ENCODE peak calls at places on chromosomes 16 and 17, in eight cellular contexts. S is PC-9, M is ascending aorta, N is omental fat pad, P is lower leg skin, O is NB4, I is ovary, W is stomach. J is an unnamed sample.

GRCh38 chr16:68909099-68909733 is 65.9 kb downstream of the TANGO6 start:
- DNase-seq in W (no peak), O (no peak), M (no peak), S (no peak), I (no peak), P (no peak), N (no peak), J (no peak)

GRCh38 chr17:1946021-1946932 is 78.9 kb downstream of the RTN4RL1 start:
- DNase-seq in P (no peak), O (no peak), W (no peak), N (no peak), S (no peak), I (no peak), M (no peak), J (no peak)

GRCh38 chr16:57609541-57610401 is 18.7 kb upstream of the ADGRG1 start:
- DNase-seq in O (no peak), S (no peak), I (no peak), P (peak), N (no peak), W (peak), M (no peak), J (peak)

GRCh38 chr16:69867796-69868565 is 83.2 kb upstream of the CLEC18A start:
- DNase-seq in M (no peak), I (no peak), W (no peak), N (no peak), P (no peak), O (no peak), S (no peak), J (peak)

GRCh38 chr17:47850692-47851573 is at the start of gene SP6:
- DNase-seq in S (peak), O (peak), W (peak), I (peak), P (peak), M (no peak), N (peak), J (peak)

GRCh38 chr16:48459167-48459566 is 74.0 kb upstream of the SIAH1 start:
- DNase-seq in O (no peak), I (no peak), W (no peak), P (no peak), N (no peak), S (no peak), M (no peak), J (no peak)

GRCh38 chr16:89615596-89616090 is 2.2 kb downstream of the DPEP1 start:
- DNase-seq in W (peak), I (no peak), S (no peak), P (no peak), M (no peak), O (no peak), N (no peak), J (peak)

GRCh38 chr17:81566461-81567126 is 14.4 kb upstream of the FAAP100 start:
- DNase-seq in N (peak), I (peak), S (peak), P (peak), W (peak), O (peak), M (no peak), J (peak)

GRCh38 chr17:73208139-73208827 is 15.4 kb downstream of the COG1 start:
- DNase-seq in I (no peak), N (no peak), O (no peak), M (no peak), P (no peak), W (no peak), S (no peak), J (no peak)

GRCh38 chr16:50736448-50736847 is 5.4 kb upstream of the CYLD start:
- DNase-seq in S (no peak), M (no peak), O (no peak), N (no peak), W (no peak), I (no peak), P (no peak), J (no peak)

GRCh38 chr16:56048425-56049100 is 142.7 kb upstream of the GNAO1 start:
- DNase-seq in N (no peak), P (no peak), M (no peak), O (peak), S (no peak), W (no peak), I (no peak), J (no peak)

GRCh38 chr17:80424878-80425765 is 10.2 kb downstream of the ENDOV start:
- DNase-seq in P (no peak), N (no peak), I (no peak), S (no peak), M (no peak), O (no peak), W (no peak), J (no peak)

GRCh38 chr17:35003778-35004177 is 23.5 kb downstream of the LIG3 start:
- DNase-seq in I (no peak), O (no peak), M (no peak), P (no peak), W (no peak), N (no peak), S (no peak), J (no peak)

GRCh38 chr17:18958611-18959010 is 6.6 kb downstream of the SLC5A10 start:
- DNase-seq in O (no peak), P (no peak), I (no peak), N (no peak), S (no peak), M (no peak), W (no peak), J (no peak)

GRCh38 chr17:59872351-59872750 is 20.4 kb downstream of the TUBD1 start:
- DNase-seq in O (no peak), P (no peak), S (no peak), I (no peak), M (no peak), N (no peak), W (no peak), J (no peak)

GRCh38 chr16:86909359-86910145 is 331.2 kb downstream of the FOXL1 start:
- DNase-seq in S (no peak), O (no peak), N (no peak), W (no peak), P (no peak), I (no peak), M (no peak), J (no peak)

GRCh38 chr16:58733248-58733670 is 857 bp downstream of the GOT2 start:
- DNase-seq in I (no peak), P (no peak), O (peak), N (no peak), W (no peak), S (no peak), M (no peak), J (no peak)

GRCh38 chr17:28574536-28574935 is 2.2 kb downstream of the ALDOC start:
- DNase-seq in S (no peak), M (no peak), N (no peak), P (no peak), I (no peak), W (no peak), O (no peak), J (peak)

GRCh38 chr17:45123930-45124796 is 8.2 kb downstream of the PLCD3 start:
- DNase-seq in I (peak), N (peak), M (no peak), S (peak), P (peak), O (peak), W (peak), J (peak)

GRCh38 chr17:18093616-18094408 is 6.1 kb downstream of the DRG2 start:
- DNase-seq in M (no peak), O (peak), W (no peak), I (no peak), P (no peak), S (no peak), N (no peak), J (peak)

GRCh38 chr17:82440991-82441627 is 9.4 kb downstream of the CYBC1 start:
- DNase-seq in M (no peak), P (no peak), I (no peak), W (no peak), N (no peak), S (no peak), O (peak), J (peak)

GRCh38 chr17:76682306-76682705 is 28.5 kb downstream of the MXRA7 start:
- DNase-seq in S (no peak), M (no peak), I (peak), P (no peak), W (no peak), N (no peak), O (no peak), J (peak)

GRCh38 chr17:11047228-11047627 is 193.8 kb upstream of the SHISA6 start:
- DNase-seq in P (no peak), N (no peak), I (no peak), O (no peak), W (no peak), M (no peak), S (no peak), J (no peak)

GRCh38 chr17:81029859-81030258 is 5.1 kb upstream of the BAIAP2 start:
- DNase-seq in P (no peak), N (no peak), O (no peak), W (no peak), I (no peak), M (no peak), S (no peak), J (no peak)

GRCh38 chr17:58172369-58173071 is 5.7 kb downstream of the OR4D2 start:
- DNase-seq in S (peak), W (no peak), P (no peak), M (no peak), O (peak), N (no peak), I (no peak), J (no peak)

GRCh38 chr16:49969356-49970030 is 55.5 kb upstream of the CNEP1R1 start:
- DNase-seq in N (no peak), S (no peak), O (no peak), W (no peak), P (no peak), M (no peak), I (no peak), J (no peak)

GRCh38 chr16:11399261-11399831 is 54.1 kb downstream of the RMI2 start:
- DNase-seq in P (no peak), I (no peak), N (no peak), W (no peak), S (no peak), O (no peak), M (no peak), J (no peak)

GRCh38 chr16:10990378-10990777 is 46.0 kb downstream of the CLEC16A start:
- DNase-seq in I (no peak), O (no peak), W (no peak), P (no peak), M (no peak), S (no peak), N (no peak), J (no peak)

GRCh38 chr17:59651346-59651745 is 31.7 kb downstream of the CLTC start:
- DNase-seq in M (no peak), P (no peak), N (no peak), O (no peak), S (no peak), I (no peak), W (no peak), J (no peak)

GRCh38 chr17:36197389-36197708 is 791 bp upstream of the CCL3L1 start:
- DNase-seq in M (no peak), I (no peak), P (no peak), O (peak), W (no peak), N (no peak), S (no peak), J (peak)

GRCh38 chr17:8210761-8211458 is 535 bp upstream of the AURKB start:
- DNase-seq in I (no peak), M (no peak), S (no peak), P (no peak), N (no peak), O (no peak), W (no peak), J (no peak)

GRCh38 chr17:71003736-71004135 is 834.4 kb downstream of the KCNJ2 start:
- DNase-seq in W (no peak), O (no peak), N (no peak), P (no peak), S (no peak), I (no peak), M (no peak), J (no peak)

GRCh38 chr17:2690165-2691068 is 21.1 kb downstream of the CLUH start:
- DNase-seq in S (no peak), O (no peak), P (no peak), I (no peak), M (no peak), W (no peak), N (peak), J (peak)

GRCh38 chr17:77349976-77350830 is 209.4 kb downstream of the SEC14L1 start:
- DNase-seq in P (peak), M (no peak), O (no peak), W (peak), N (no peak), S (no peak), I (no peak), J (no peak)

GRCh38 chr16:79185681-79186080 is 414.9 kb downstream of the MAF start:
- DNase-seq in M (no peak), N (no peak), I (no peak), P (no peak), W (no peak), S (no peak), O (no peak), J (no peak)

GRCh38 chr17:927611-928461 is 51.7 kb downstream of the NXN start:
- DNase-seq in N (no peak), S (peak), I (no peak), P (no peak), M (no peak), W (peak), O (peak), J (no peak)

GRCh38 chr16:4498546-4499195 is 22.5 kb downstream of the HMOX2 start:
- DNase-seq in I (no peak), S (peak), O (no peak), W (no peak), M (no peak), N (no peak), P (no peak), J (no peak)

GRCh38 chr17:30495586-30495985 is 18.4 kb downstream of the GOSR1 start:
- DNase-seq in M (no peak), P (no peak), I (no peak), O (no peak), W (no peak), S (no peak), N (no peak), J (no peak)

GRCh38 chr17:75617675-75618074 is 15.6 kb upstream of the SMIM5 start:
- DNase-seq in W (no peak), I (no peak), M (no peak), S (no peak), N (no peak), O (no peak), P (no peak), J (no peak)
- TF ChIP-seq CTCF in W (no peak), I (no peak), M (no peak), S (no peak), N (no peak), O (no peak), P (no peak), J (no peak)

DNA sequence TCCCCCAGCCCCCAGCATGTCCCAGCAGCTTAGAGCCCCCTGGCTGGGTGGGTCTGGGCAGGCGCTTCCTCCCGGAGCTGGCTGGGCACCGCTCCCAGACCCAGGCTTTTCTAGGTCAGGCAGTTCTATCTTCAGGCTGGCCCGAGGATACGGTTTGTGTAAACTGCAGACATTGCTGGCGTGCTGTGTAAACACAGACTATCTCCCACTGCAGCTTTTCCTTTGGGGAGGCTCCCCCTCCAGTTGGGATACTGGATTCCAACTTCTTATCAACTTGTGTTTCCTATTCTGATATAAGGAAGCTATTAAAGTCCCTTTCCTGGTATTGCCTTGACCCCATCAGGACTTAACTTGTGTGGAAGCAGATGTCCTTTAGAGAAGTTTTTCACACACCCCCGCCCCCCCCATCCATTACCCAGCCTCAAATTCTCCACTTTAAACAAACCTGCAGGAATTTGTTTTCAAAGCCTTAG is 18.3 kb upstream of the GNA13 start:
- DNase-seq in P (no peak), N (no peak), I (peak), S (no peak), O (no peak), W (no peak), M (no peak), J (peak)
- TF ChIP-seq CTCF in P (no peak), N (no peak), I (no peak), S (no peak), O (no peak), W (no peak), M (no peak), J (no peak)

GRCh38 chr17:50911450-50911849 is 45.3 kb upstream of the TOB1 start:
- DNase-seq in W (no peak), I (no peak), P (no peak), S (no peak), M (no peak), O (no peak), N (no peak), J (no peak)

GRCh38 chr17:50908140-50908859 is 42.1 kb upstream of the TOB1 start:
- DNase-seq in I (no peak), M (no peak), S (peak), P (no peak), O (no peak), N (no peak), W (no peak), J (no peak)

GRCh38 chr17:50911890-50912289 is 45.7 kb upstream of the TOB1 start:
- DNase-seq in M (no peak), S (no peak), P (no peak), O (no peak), N (no peak), I (no peak), W (no peak), J (no peak)

GRCh38 chr17:50908860-50909764 is 43.0 kb upstream of the TOB1 start:
- DNase-seq in S (no peak), O (peak), P (peak), I (no peak), W (peak), N (no peak), M (no peak), J (peak)

GRCh38 chr17:50909765-50910661 is 43.9 kb upstream of the TOB1 start:
- DNase-seq in W (no peak), P (no peak), I (no peak), M (no peak), O (peak), S (no peak), N (no peak), J (no peak)
- TF ChIP-seq CTCF in W (no peak), P (no peak), I (no peak), M (no peak), O (no peak), S (no peak), N (no peak), J (no peak)

GRCh38 chr16:66810391-66810790 is 9.0 kb upstream of the TERB1 start:
- DNase-seq in W (no peak), I (no peak), M (no peak), P (no peak), S (no peak), N (no peak), O (no peak), J (no peak)
- TF ChIP-seq CTCF in W (no peak), I (no peak), M (no peak), P (no peak), S (no peak), N (no peak), O (no peak), J (no peak)

GRCh38 chr16:1690810-1691209 is 12.7 kb downstream of the JPT2 start:
- DNase-seq in O (no peak), I (no peak), N (no peak), M (no peak), P (no peak), W (no peak), S (no peak), J (no peak)

GRCh38 chr16:1689853-1690252 is 11.8 kb downstream of the JPT2 start:
- DNase-seq in O (no peak), N (no peak), W (no peak), P (no peak), M (no peak), S (peak), I (no peak), J (no peak)

GRCh38 chr16:1691956-1692355 is 13.9 kb downstream of the JPT2 start:
- DNase-seq in W (no peak), I (no peak), N (no peak), P (no peak), O (no peak), S (peak), M (no peak), J (no peak)

GRCh38 chr16:1688807-1689560 is 10.9 kb downstream of the JPT2 start:
- DNase-seq in O (no peak), N (no peak), M (peak), W (peak), P (no peak), S (peak), I (no peak), J (no peak)

GRCh38 chr16:1691276-1691675 is 13.2 kb downstream of the JPT2 start:
- DNase-seq in M (no peak), O (no peak), S (peak), I (no peak), P (no peak), W (no peak), N (no peak), J (no peak)
- TF ChIP-seq CTCF in M (no peak), O (no peak), S (no peak), I (no peak), P (no peak), W (no peak), N (no peak), J (no peak)

J was measured in heart right ventricle.